ENCODE peak calls at places on chromosomes 4 and X, in five cellular contexts. K is psoas muscle; L is adrenal gland; H is CD8-positive, alpha-beta T cell; D is upper lobe of left lung. T is an unnamed sample.

GRCh38 chr4:83751336-83751949 is 215.5 kb downstream of the GPAT3 start:
- DNase-seq in K (no peak), D (no peak), L (no peak), H (no peak), T (no peak)

GRCh38 chr4:73698217-73698616 is 42.2 kb upstream of the CXCL8 start:
- DNase-seq in L (peak), D (no peak), K (no peak), H (no peak), T (no peak)

GRCh38 chr4:5203925-5204324 is 152.6 kb downstream of the STK32B start:
- DNase-seq in L (no peak), H (no peak), D (no peak), K (no peak), T (no peak)

GRCh38 chrX:14916017-14916674 is 42.9 kb downstream of the MOSPD2 start:
- DNase-seq in D (no peak), L (peak), K (no peak), H (no peak), T (peak)

GRCh38 chrX:119252716-119253115 is 16.6 kb downstream of the PGRMC1 start:
- DNase-seq in D (no peak), L (no peak), K (no peak), H (no peak), T (no peak)

GRCh38 chrX:132603700-132604286 is 115.0 kb upstream of the MBNL3 start:
- DNase-seq in D (no peak), L (no peak), H (no peak), K (no peak), T (no peak)

GRCh38 chrX:131802836-131803626 is 220.1 kb upstream of the STK26 start:
- DNase-seq in L (peak), D (no peak), H (no peak), K (peak), T (no peak)

GRCh38 chr4:175440776-175441175 is 371.3 kb downstream of the GPM6A start:
- DNase-seq in L (no peak), D (no peak), K (no peak), H (no peak), T (no peak)

GRCh38 chr4:128450326-128451120 is 162.9 kb upstream of the PGRMC2 start:
- DNase-seq in K (no peak), D (no peak), H (no peak), L (no peak), T (no peak)

GRCh38 chr4:48816971-48817370 is 13.9 kb upstream of the OCIAD1 start:
- DNase-seq in H (no peak), D (no peak), K (no peak), L (no peak), T (no peak)

GRCh38 chrX:108018659-108019381 is 26.0 kb upstream of the VSIG1 start:
- DNase-seq in H (peak), D (no peak), K (no peak), L (no peak), T (no peak)

GRCh38 chrX:15202458-15203177 is 67.3 kb downstream of the ASB9 start:
- DNase-seq in H (no peak), D (no peak), L (no peak), K (no peak), T (no peak)

GRCh38 chr4:133186845-133187244 is 37.8 kb downstream of the PCDH10 start:
- DNase-seq in K (no peak), H (no peak), L (no peak), D (no peak), T (peak)

GRCh38 chr4:17562157-17562556 is 14.8 kb upstream of the LAP3 start:
- DNase-seq in K (no peak), H (no peak), D (no peak), L (no peak), T (no peak)

GRCh38 chrX:11787564-11787963 is 29.5 kb downstream of the MSL3 start:
- DNase-seq in H (peak), K (peak), D (peak), L (peak), T (peak)

GRCh38 chr4:166121897-166122296 is 248.9 kb downstream of the TLL1 start:
- DNase-seq in H (no peak), L (no peak), K (no peak), D (no peak), T (no peak)

GRCh38 chrX:114611018-114611619 is 27.2 kb downstream of the HTR2C start:
- DNase-seq in D (no peak), K (no peak), L (peak), H (no peak), T (peak)

DNA sequence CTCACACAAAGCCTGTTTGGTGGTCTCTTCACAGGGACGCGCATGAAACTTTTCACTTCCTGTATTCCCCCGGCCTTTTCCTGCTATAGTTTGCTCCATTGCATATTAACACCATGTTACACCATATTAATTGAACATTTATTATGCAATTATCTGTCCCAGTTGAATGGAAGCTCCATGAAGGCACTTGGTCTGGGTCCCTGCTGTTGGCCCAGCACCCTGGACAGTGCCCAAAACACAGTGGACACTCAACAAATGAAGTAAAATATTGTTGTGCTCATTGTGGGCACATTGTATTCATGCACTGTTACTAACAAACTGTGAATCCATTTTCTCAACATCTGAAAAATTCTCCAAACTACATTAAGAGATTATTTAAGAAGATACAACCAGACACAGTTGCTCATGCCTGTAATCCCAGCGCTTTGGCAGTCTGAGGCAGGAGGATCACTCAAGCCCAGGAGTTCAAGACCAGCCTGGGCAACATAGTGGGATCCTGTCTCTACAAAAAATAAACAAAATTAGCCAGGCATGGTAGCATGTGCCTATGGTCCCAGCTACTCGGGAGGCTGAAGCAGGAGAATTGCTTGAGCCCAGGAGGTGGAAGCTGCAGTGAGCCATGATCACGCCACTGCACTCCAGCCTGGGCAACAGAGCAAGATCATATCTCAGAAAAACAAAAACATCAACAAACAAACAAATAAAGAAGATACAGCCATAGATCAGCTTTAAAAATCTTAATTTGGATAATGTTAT is 292.7 kb upstream of the TENM3 start:
- DNase-seq in K (no peak), H (no peak), L (no peak), D (no peak), T (peak)
- H3K27ac ChIP-seq in K (no peak), H (no peak), L (no peak), D (no peak), T (no peak)

DNA sequence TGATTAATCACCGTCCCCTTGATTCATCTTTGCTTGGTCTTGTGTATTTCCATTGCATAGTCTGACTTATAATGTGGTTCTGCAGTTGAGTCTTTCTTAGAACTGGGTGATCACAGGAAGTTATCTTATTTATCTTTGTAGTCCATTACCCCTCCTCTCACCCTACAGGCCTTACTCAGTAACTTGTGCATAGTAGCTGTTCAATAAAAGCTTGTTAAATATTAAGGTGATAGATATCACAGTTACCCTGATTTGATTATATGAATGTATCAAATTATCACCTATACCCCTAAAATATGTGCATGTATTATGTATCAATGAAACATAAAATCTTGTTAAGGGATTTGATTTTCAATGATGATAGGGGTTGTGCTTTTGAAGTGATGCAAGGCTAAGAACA is 132.5 kb upstream of the LIMCH1 start:
- DNase-seq in D (no peak), H (no peak), L (no peak), K (no peak), T (no peak)
- H3K4me3 ChIP-seq in D (no peak), H (no peak), L (no peak), K (no peak), T (no peak)

GRCh38 chr4:107182347-107182746 is 146.2 kb upstream of the DKK2 start:
- DNase-seq in D (no peak), H (no peak), K (no peak), L (no peak), T (no peak)
- TF ChIP-seq CTCF in D (no peak), H (no peak), K (no peak), L (no peak), T (no peak)

GRCh38 chr4:1199556-1200331 is 27.4 kb upstream of the SPON2 start:
- DNase-seq in L (no peak), K (no peak), H (no peak), D (peak), T (no peak)
- H3K27ac ChIP-seq in L (no peak), K (no peak), H (no peak), D (peak), T (no peak)

DNA sequence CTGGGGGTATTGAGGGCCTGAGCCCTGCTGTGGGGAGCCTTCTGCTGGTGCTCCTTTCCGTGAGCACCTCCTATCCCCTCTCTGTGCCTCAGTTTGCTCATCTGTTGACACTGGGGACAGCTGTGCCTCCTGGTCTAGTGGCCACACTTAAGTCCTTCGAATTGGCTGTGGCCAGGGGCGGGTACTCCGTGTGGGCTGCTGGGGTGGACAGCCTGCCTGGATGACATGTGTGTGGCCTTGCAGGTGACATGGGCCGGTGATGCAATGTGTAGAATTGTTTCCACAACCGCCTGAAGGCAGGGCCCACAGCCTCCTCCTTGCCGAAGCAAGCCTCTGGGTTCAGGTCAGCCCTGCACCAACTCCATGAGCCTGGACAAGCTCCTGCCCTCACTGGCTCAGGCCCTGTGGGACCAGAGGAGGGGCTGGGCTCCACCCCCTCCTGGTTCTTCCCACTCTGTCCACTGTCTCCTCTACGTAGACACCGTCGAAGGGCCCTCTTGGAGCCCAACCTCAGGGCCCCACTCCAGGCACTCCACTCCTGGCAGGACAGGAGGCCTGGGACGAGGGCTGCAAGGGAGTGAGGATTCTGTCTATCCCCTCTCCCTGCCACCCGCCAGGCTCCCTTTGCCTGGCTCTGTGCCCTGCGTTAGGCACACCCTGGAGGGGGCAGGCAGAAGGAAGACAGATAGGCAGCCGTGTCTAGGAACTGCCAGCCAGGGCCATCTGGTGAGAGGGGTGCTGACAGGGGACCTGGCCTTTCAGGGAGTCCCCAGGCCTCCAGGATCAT is 1.2 kb downstream of the SH3BP2 start:
- DNase-seq in H (no peak), L (peak), K (peak), D (peak), T (no peak)
- H3K4me3 ChIP-seq in H (peak), L (peak), K (peak), D (peak), T (peak)

GRCh38 chrX:40132751-40133150 is 35.0 kb upstream of the BCOR start:
- DNase-seq in K (peak), D (no peak), L (peak), H (no peak), T (peak)
- TF ChIP-seq CTCF in K (no peak), D (no peak), L (no peak), H (no peak), T (no peak)

DNA sequence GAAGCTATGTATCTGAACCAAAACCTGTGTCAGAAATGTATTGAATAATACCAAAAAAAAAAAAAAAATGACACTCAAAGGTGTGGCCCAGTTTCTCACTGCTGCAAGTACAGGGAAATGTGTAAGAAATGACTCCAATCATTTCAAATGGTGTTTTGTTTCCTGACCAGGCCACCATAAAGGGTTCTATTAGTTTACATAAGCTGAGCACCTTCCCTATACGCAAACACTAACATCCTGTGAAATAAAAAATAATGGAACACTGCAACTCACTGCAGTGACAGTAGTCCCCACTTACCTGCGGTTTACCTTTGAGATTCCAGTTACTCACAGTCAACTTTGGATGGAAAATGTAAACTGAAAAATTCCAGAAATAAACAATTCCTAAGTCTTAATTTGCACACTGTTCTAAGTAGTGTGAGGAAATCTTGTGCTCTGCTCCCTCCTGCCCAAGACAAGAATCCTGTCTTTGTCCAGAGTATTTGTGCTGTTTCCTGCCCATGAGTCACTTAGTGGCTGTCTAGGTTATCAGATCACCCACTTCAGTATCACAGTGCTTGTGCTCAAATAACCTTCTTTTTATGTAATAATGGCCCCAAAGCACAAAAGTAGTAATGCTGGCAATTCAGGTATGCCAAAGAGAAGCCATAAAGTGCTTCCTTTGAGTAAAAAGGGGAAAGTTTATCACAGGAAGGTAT is 265.3 kb downstream of the RCHY1 start:
- DNase-seq in H (no peak), K (no peak), D (no peak), L (no peak), T (peak)
- H3K27ac ChIP-seq in H (no peak), K (no peak), D (no peak), L (no peak), T (no peak)

GRCh38 chrX:38109042-38109904 is 102.9 kb downstream of the SYTL5 start:
- DNase-seq in L (no peak), H (no peak), D (no peak), K (no peak), T (no peak)
- H3K4me3 ChIP-seq in L (no peak), H (no peak), D (no peak), K (no peak), T (no peak)

DNA sequence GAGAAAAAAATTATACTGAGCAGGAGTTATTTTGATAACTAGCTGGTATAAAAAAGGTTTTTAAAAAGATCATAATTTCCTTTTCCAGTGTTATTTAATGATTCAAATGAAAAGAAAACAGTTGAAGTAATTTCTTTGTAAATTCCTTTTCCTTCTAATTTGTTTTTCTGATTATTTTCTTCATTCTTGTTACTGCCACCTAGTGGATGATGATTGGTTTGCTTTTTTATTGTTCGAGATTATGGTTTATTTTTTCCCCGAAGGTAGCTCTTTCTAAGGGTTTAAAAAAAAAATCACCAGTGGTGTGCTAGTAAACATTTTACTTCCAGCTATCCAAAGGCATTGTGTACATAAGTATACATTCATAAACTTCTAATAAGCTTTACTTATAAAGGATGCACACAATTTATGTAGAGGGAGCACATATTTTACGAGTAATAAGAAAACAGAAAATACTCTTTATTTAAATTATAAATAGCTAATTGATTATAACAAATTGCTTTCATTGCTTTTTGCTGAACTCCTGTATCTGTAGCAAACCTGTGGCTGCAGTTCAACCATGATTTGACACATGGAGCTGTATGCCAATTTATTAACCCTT is 98.0 kb upstream of the ANK2 start:
- DNase-seq in K (no peak), D (no peak), H (no peak), L (no peak), T (no peak)
- TF ChIP-seq CTCF in K (peak), D (no peak), H (peak), L (peak), T (peak)